ENCODE peak calls at places on chromosome 11, in seven cellular contexts. X, T, E, J, H, C and B are unnamed samples.

GRCh38 chr11:36008576-36008975 is 64.7 kb downstream of the LDLRAD3 start:
- DNase-seq in X (no peak), T (no peak), E (no peak), J (no peak), H (no peak), C (no peak), B (peak; percentile 84)

GRCh38 chr11:74031310-74031676 is 22.4 kb upstream of the UCP3 start:
- DNase-seq in X (no peak), T (no peak), E (no peak), J (no peak), H (no peak), C (no peak), B (no peak)

GRCh38 chr11:115162919-115163318 is 341.3 kb downstream of the CADM1 start:
- DNase-seq in X (no peak), T (no peak), E (no peak), J (no peak), H (no peak), C (no peak), B (no peak)

GRCh38 chr11:33682446-33682845 is 18.2 kb downstream of the C11orf91 start:
- DNase-seq in X (no peak), T (no peak), E (no peak), J (no peak), H (peak; percentile 38), C (no peak), B (no peak)

GRCh38 chr11:68342459-68343158 is 30.2 kb downstream of the LRP5 start:
- DNase-seq in X (no peak), T (no peak), E (peak; percentile 60), J (no peak), H (peak; percentile 83), C (peak; percentile 78), B (no peak)

GRCh38 chr11:69642549-69642912 is 1.6 kb downstream of the CCND1 start:
- DNase-seq in X (peak; percentile 79), T (peak; percentile 14), E (peak; percentile 52), J (peak; percentile 90), H (peak; percentile 27), C (no peak), B (peak; percentile 12)

GRCh38 chr11:7495997-7496545 is 10.8 kb downstream of the OLFML1 start:
- DNase-seq in X (no peak), T (no peak), E (no peak), J (no peak), H (no peak), C (no peak), B (no peak)

GRCh38 chr11:1870721-1871466 is 18.0 kb downstream of the LSP1 start:
- DNase-seq in X (no peak), T (peak; percentile 25), E (no peak), J (peak; percentile 84), H (peak; percentile 21), C (no peak), B (no peak)

GRCh38 chr11:130640526-130640925 is 192.1 kb downstream of the ADAMTS15 start:
- DNase-seq in X (no peak), T (no peak), E (no peak), J (no peak), H (no peak), C (no peak), B (no peak)

GRCh38 chr11:129285387-129285786 is 90.3 kb upstream of the BARX2 start:
- DNase-seq in X (no peak), T (no peak), E (no peak), J (no peak), H (no peak), C (no peak), B (no peak)

GRCh38 chr11:131423715-131424114 is 53.3 kb downstream of the NTM start:
- DNase-seq in X (no peak), T (no peak), E (no peak), J (no peak), H (no peak), C (no peak), B (no peak)

GRCh38 chr11:8250446-8250845 is 13.2 kb downstream of the LMO1 start:
- DNase-seq in X (peak; percentile 49), T (no peak), E (no peak), J (peak; percentile 65), H (no peak), C (no peak), B (no peak)

GRCh38 chr11:46112961-46113617 is 8.2 kb downstream of the PHF21A start:
- DNase-seq in X (no peak), T (peak; percentile 88), E (no peak), J (no peak), H (peak; percentile 93), C (peak; percentile 49), B (peak; percentile 58)

GRCh38 chr11:38182126-38182907 is 1584.3 kb upstream of the RAG2 start:
- DNase-seq in X (no peak), T (no peak), E (no peak), J (no peak), H (no peak), C (no peak), B (no peak)

GRCh38 chr11:44979536-44980399 is 29.1 kb upstream of the TP53I11 start:
- DNase-seq in X (no peak), T (no peak), E (peak; percentile 92), J (peak; percentile 68), H (peak; percentile 43), C (peak; percentile 94), B (peak; percentile 22)

GRCh38 chr11:79113099-79113498 is 327.7 kb downstream of the TENM4 start:
- DNase-seq in X (no peak), T (no peak), E (no peak), J (no peak), H (no peak), C (no peak), B (no peak)

GRCh38 chr11:134654161-134654915 is 242.3 kb upstream of the B3GAT1 start:
- DNase-seq in X (peak; percentile 59), T (no peak), E (peak; percentile 11), J (no peak), H (no peak), C (no peak), B (no peak)

GRCh38 chr11:33256808-33257159 is 397 bp upstream of the HIPK3 start:
- DNase-seq in X (no peak), T (no peak), E (no peak), J (no peak), H (no peak), C (no peak), B (no peak)

GRCh38 chr11:62400760-62401159 is 18.1 kb upstream of the SCGB1A1 start:
- DNase-seq in X (peak; percentile 95), T (peak; percentile 34), E (peak; percentile 54), J (peak; percentile 65), H (no peak), C (peak; percentile 83), B (no peak)

GRCh38 chr11:113881856-113882255 is 6.5 kb upstream of the USP28 start:
- DNase-seq in X (no peak), T (peak; percentile 55), E (no peak), J (no peak), H (no peak), C (no peak), B (no peak)

GRCh38 chr11:128463386-128463829 is 124.0 kb downstream of the ETS1 start:
- DNase-seq in X (no peak), T (no peak), E (no peak), J (no peak), H (no peak), C (no peak), B (peak; percentile 49)

GRCh38 chr11:114015117-114015516 is 40.2 kb downstream of the HTR3A start:
- DNase-seq in X (no peak), T (no peak), E (no peak), J (no peak), H (no peak), C (no peak), B (no peak)

DNA sequence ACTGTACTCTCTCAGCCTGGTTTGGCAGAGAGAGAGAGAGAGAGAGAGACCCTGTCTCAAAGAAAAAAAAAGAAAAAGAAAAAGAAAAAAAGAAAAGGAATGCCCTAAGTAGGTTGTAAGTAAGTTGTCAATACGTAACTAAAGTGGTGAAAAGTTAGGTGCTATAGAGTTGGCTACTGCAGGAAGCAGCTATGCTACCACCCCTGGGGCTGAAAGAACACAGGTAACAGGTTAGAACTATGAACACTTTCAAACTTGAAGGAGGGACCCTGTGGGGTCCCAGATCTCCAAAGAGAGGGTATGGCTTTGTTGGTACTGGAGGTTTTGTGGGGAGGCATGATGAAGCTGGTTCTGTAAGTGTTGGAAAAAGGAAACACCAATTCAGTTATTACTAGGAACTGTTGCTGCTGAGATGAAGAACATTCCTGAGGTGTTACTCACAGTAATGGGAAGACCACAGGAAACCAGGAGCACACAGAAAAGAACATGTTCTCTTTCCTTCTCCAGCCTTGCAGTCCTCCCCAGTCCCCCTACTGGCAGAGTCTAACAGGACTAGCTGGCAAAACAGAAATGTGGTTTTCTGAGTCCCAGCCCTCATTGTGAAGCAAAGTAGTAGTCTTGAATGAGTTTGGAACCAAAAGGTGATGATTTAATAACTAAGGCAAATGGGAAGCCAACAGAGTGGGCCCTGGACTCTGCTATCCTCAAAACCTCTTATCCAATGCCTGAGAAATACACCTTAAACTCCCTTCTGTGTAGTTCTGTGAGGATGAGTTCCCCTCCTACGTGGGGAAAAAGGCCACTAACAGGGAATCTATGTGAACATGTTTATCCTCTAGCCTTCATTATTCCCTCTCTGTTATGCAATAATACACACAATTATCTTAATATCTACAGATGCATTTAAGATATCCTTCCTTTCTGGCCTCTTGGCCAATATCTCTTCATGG is 427.0 kb upstream of the DDI1 start:
- DNase-seq in X (no peak), T (no peak), E (no peak), J (no peak), H (peak; percentile 66), C (no peak), B (peak; percentile 89)
- H3K36me3 ChIP-seq in X (no peaks in the 10 kb centered on the region), T (no peaks in the 10 kb centered on the region), E (no peaks in the 10 kb centered on the region), J (no peaks in the 10 kb centered on the region), H (no peaks in the 10 kb centered on the region), C (no peaks in the 10 kb centered on the region), B (no peaks in the 10 kb centered on the region)

GRCh38 chr11:43578346-43579170 is 102.0 kb upstream of the HSD17B12 start:
- DNase-seq in X (no peak), T (no peak), E (no peak), J (no peak), H (peak; percentile 54), C (no peak), B (no peak)
- TF ChIP-seq POLR2AphosphoS5 in X (no peak), T (no peak), E (no peak), J (no peak), H (no peak), C (no peak), B (no peak)

DNA sequence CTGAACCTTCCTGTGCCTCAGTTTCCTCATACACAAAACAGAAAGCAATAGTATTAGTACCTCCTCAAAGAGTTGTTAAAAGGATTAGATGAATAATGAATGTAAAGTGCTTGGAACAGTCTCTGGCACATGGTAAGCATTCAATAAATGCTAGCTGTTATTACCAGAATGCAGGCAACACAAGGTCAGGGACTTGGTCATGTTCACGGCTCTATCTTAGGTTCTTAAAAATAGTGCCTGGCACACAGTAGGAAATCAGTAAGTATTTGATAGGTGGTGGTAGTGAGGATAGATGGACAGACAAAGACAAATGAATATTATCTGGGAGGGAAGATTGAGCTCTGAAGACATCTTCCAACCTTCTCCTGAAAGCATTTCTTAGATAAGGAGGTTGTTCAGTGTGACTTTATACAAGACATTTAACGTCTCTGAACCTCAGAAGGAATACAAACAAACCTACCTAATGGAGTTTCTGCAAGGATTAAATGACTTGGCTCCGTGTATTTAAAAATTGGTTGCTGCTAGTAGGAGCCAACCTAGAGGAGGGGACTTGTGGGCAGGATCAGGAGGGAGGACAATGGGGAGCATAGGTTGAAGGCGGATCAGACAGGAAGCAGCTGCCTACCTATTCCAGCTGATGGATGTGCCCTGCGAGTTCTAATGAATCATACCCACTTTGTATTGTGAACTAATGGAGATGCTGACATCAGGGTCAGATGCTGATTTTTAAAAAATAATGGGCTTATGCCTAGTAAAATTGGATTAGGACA is 94.1 kb downstream of the DBX1 start:
- DNase-seq in X (no peak), T (no peak), E (no peak), J (no peak), H (no peak), C (no peak), B (peak; percentile 49)
- H3K36me3 ChIP-seq in X (peaks cover 14% of the 10 kb centered on the region), T (no peaks in the 10 kb centered on the region), E (peaks cover 44% of the 10 kb centered on the region), J (no peaks in the 10 kb centered on the region), H (peaks cover 11% of the 10 kb centered on the region), C (no peaks in the 10 kb centered on the region), B (peaks cover 7% of the 10 kb centered on the region)

GRCh38 chr11:78067704-78068103 is 4.0 kb downstream of the THRSP start:
- DNase-seq in X (no peak), T (no peak), E (no peak), J (no peak), H (no peak), C (no peak), B (no peak)
- TF ChIP-seq POLR2AphosphoS5 in X (no peak), T (no peak), E (no peak), J (no peak), H (no peak), C (no peak), B (no peak)